ENCODE peak calls at places on chromosomes 16 and 17, in ten cellular contexts. M, T, N, R, J, C, B, A, Y and K are unnamed samples.

GRCh38 chr17:46009681-46010596 is 10.9 kb downstream of the STH start:
- DNase-seq in B (peak), N (no peak), C (no peak), J (no peak), A (no peak), M (no peak), R (no peak), Y (no peak), T (no peak), K (no peak)

GRCh38 chr17:22268214-22268911 is 576.0 kb downstream of the KCNJ18 start:
- DNase-seq in C (no peak), R (no peak), Y (no peak), B (no peak), T (no peak), J (no peak), M (no peak), N (no peak), A (no peak), K (no peak)

GRCh38 chr17:55062921-55063320 is 94.4 kb downstream of the STXBP4 start:
- DNase-seq in J (no peak), B (peak), M (no peak), R (no peak), Y (no peak), N (peak), C (no peak), A (no peak), T (no peak), K (peak)

GRCh38 chr16:72362972-72363371 is 191.0 kb upstream of the PMFBP1 start:
- DNase-seq in C (peak), A (no peak), B (no peak), M (no peak), Y (no peak), T (no peak), R (no peak), N (peak), J (no peak), K (no peak)

GRCh38 chr17:58172369-58173071 is 5.7 kb downstream of the OR4D2 start:
- DNase-seq in J (peak), M (no peak), C (peak), B (peak), T (no peak), R (peak), N (no peak), Y (peak), A (no peak), K (no peak)

GRCh38 chr17:60832206-60832605 is 154.6 kb downstream of the BCAS3 start:
- DNase-seq in T (no peak), A (no peak), C (no peak), M (no peak), N (no peak), R (no peak), J (no peak), Y (no peak), B (no peak), K (no peak)

GRCh38 chr17:66900126-66901010 is 64.1 kb upstream of the CACNG4 start:
- DNase-seq in Y (peak), B (no peak), A (no peak), N (no peak), C (peak), R (no peak), T (no peak), M (no peak), J (no peak), K (no peak)

GRCh38 chr17:61738249-61738648 is 125.1 kb downstream of the BRIP1 start:
- DNase-seq in Y (no peak), N (no peak), R (no peak), C (no peak), J (no peak), B (no peak), T (no peak), M (no peak), A (no peak), K (no peak)

GRCh38 chr17:43418441-43419374 is 19.9 kb downstream of the ARL4D start:
- DNase-seq in R (no peak), C (peak), M (no peak), Y (peak), T (peak), B (peak), J (no peak), A (no peak), N (peak), K (peak)

GRCh38 chr17:80337195-80337895 is 76.7 kb downstream of the RNF213 start:
- DNase-seq in R (no peak), T (no peak), M (no peak), J (no peak), Y (no peak), A (no peak), N (no peak), B (no peak), C (no peak), K (no peak)

GRCh38 chr16:3797904-3798811 is 80.8 kb upstream of the TRAP1 start:
- DNase-seq in N (no peak), Y (no peak), M (no peak), A (no peak), R (no peak), J (no peak), C (no peak), T (no peak), B (no peak), K (no peak)

GRCh38 chr17:19986941-19987714 is 9.5 kb upstream of the AKAP10 start:
- DNase-seq in M (no peak), J (no peak), B (no peak), C (no peak), T (no peak), N (no peak), Y (no peak), A (no peak), R (no peak), K (no peak)

GRCh38 chr17:22278302-22279275 is 586.3 kb downstream of the KCNJ18 start:
- DNase-seq in R (no peak), T (no peak), B (no peak), Y (no peak), C (no peak), M (no peak), A (no peak), J (no peak), N (no peak), K (no peak)

GRCh38 chr17:19374136-19374535 is 4.2 kb upstream of the MAPK7 start:
- DNase-seq in J (no peak), M (no peak), Y (no peak), N (no peak), C (no peak), T (no peak), B (no peak), A (no peak), R (no peak), K (no peak)

GRCh38 chr17:38605852-38606645 is at the start of gene SRCIN1:
- DNase-seq in T (peak), N (no peak), A (peak), R (peak), C (no peak), Y (no peak), M (no peak), B (no peak), J (no peak), K (no peak)

GRCh38 chr17:17628388-17629008 is 37.0 kb upstream of the PEMT start:
- DNase-seq in C (no peak), Y (no peak), R (no peak), N (no peak), B (no peak), M (no peak), J (peak), A (peak), T (no peak), K (no peak)

GRCh38 chr17:10638151-10638550 is 19.0 kb downstream of the MYH3 start:
- DNase-seq in N (no peak), T (no peak), Y (no peak), M (no peak), A (no peak), B (no peak), J (no peak), R (no peak), C (no peak), K (no peak)

GRCh38 chr16:69351309-69352027 is at the start of gene TMED6:
- DNase-seq in C (no peak), B (no peak), T (peak), N (no peak), A (peak), Y (no peak), R (no peak), J (no peak), M (no peak), K (no peak)

GRCh38 chr17:63571632-63572310 is 21.5 kb downstream of the DCAF7 start:
- DNase-seq in C (peak), A (no peak), N (peak), B (peak), T (no peak), J (no peak), R (no peak), Y (no peak), M (no peak), K (peak)

GRCh38 chr17:29077320-29077719 is 34.4 kb downstream of the PIPOX start:
- DNase-seq in R (no peak), Y (no peak), A (no peak), B (no peak), T (no peak), J (no peak), M (no peak), N (no peak), C (no peak), K (no peak)

GRCh38 chr16:3659200-3659599 is 4.7 kb downstream of the DNASE1 start:
- DNase-seq in C (peak), B (peak), M (no peak), R (no peak), J (no peak), Y (no peak), A (no peak), N (no peak), T (no peak), K (no peak)

GRCh38 chr17:45846223-45846622 is 1.5 kb downstream of the SPPL2C start:
- DNase-seq in N (no peak), M (no peak), J (no peak), T (no peak), B (no peak), C (no peak), R (no peak), A (no peak), Y (no peak), K (no peak)

GRCh38 chr16:83733301-83733700 is 74.5 kb upstream of the HSBP1 start:
- DNase-seq in N (no peak), M (no peak), J (no peak), R (no peak), T (no peak), B (peak), A (no peak), Y (no peak), C (peak), K (no peak)

GRCh38 chr17:63760771-63761539 is 12.4 kb downstream of the CCDC47 start:
- DNase-seq in R (no peak), T (no peak), B (peak), M (no peak), J (no peak), C (no peak), A (no peak), Y (no peak), N (no peak), K (no peak)

GRCh38 chr16:34078697-34079096 is 619.3 kb downstream of the TP53TG3F start:
- DNase-seq in R (no peak), C (peak), M (no peak), N (peak), J (no peak), Y (no peak), T (no peak), B (peak), A (no peak), K (peak)

GRCh38 chr16:87648236-87648635 is 45.9 kb downstream of the JPH3 start:
- DNase-seq in B (no peak), R (no peak), M (no peak), N (no peak), C (no peak), A (no peak), J (no peak), Y (no peak), T (no peak), K (no peak)

GRCh38 chr16:50671644-50672260 is 9.4 kb downstream of the SNX20 start:
- DNase-seq in N (no peak), B (peak), J (no peak), M (no peak), T (no peak), A (peak), Y (peak), C (peak), R (peak), K (peak)

GRCh38 chr16:11557811-11558210 is 28.9 kb downstream of the LITAF start:
- DNase-seq in C (no peak), A (no peak), T (no peak), R (no peak), M (no peak), B (no peak), J (no peak), Y (no peak), N (no peak), K (no peak)

GRCh38 chr16:4176794-4177438 is 60.7 kb upstream of the ADCY9 start:
- DNase-seq in Y (peak), R (no peak), T (no peak), A (no peak), J (no peak), C (peak), N (peak), B (peak), M (no peak), K (no peak)

GRCh38 chr16:71345031-71345430 is 13.5 kb upstream of the CALB2 start:
- DNase-seq in R (no peak), N (no peak), C (no peak), Y (no peak), T (no peak), M (no peak), A (no peak), B (no peak), J (no peak), K (no peak)